ENCODE peak calls at places on chromosomes 7 and 10, in nine cellular contexts. One of them, this sample, is unnamed.

GRCh38 chr10:76205361-76205760 is 773.9 kb downstream of the LRMDA start:
- DNase-seq in heart left ventricle: no peak
- DNase-seq in CD8-positive, alpha-beta memory T cell: no peak
- DNase-seq in psoas muscle: no peak
- DNase-seq in ovary: no peak
- DNase-seq in GM23248: peak; percentile 76
- DNase-seq in PC-9: no peak
- DNase-seq in OCI-LY7: no peak
- DNase-seq in upper lobe of right lung: no peak
- DNase-seq in this sample: no peak

GRCh38 chr7:16223963-16224707 is 197.2 kb downstream of the CRPPA start:
- DNase-seq in heart left ventricle: no peak
- DNase-seq in CD8-positive, alpha-beta memory T cell: peak; percentile 21
- DNase-seq in psoas muscle: no peak
- DNase-seq in ovary: no peak
- DNase-seq in GM23248: no peak
- DNase-seq in PC-9: no peak
- DNase-seq in OCI-LY7: no peak
- DNase-seq in upper lobe of right lung: no peak
- DNase-seq in this sample: peak; percentile 11

GRCh38 chr7:50502001-50502684 is 52.0 kb upstream of the FIGNL1 start:
- DNase-seq in heart left ventricle: peak; percentile 85
- DNase-seq in CD8-positive, alpha-beta memory T cell: no peak
- DNase-seq in psoas muscle: peak; percentile 94
- DNase-seq in ovary: peak; percentile 90
- DNase-seq in GM23248: peak; percentile 97
- DNase-seq in PC-9: peak; percentile 56
- DNase-seq in OCI-LY7: no peak
- DNase-seq in upper lobe of right lung: peak; percentile 67
- DNase-seq in this sample: no peak

GRCh38 chr7:102300643-102301211 is 14.1 kb downstream of the SH2B2 start:
- DNase-seq in heart left ventricle: no peak
- DNase-seq in CD8-positive, alpha-beta memory T cell: no peak
- DNase-seq in psoas muscle: peak; percentile 85
- DNase-seq in ovary: no peak
- DNase-seq in GM23248: no peak
- DNase-seq in PC-9: no peak
- DNase-seq in OCI-LY7: no peak
- DNase-seq in upper lobe of right lung: no peak
- DNase-seq in this sample: no peak

GRCh38 chr7:4479367-4480039 is 202.6 kb upstream of the FOXK1 start:
- DNase-seq in heart left ventricle: no peak
- DNase-seq in CD8-positive, alpha-beta memory T cell: no peak
- DNase-seq in psoas muscle: no peak
- DNase-seq in ovary: no peak
- DNase-seq in GM23248: peak; percentile 32
- DNase-seq in PC-9: peak; percentile 50
- DNase-seq in OCI-LY7: peak; percentile 51
- DNase-seq in upper lobe of right lung: no peak
- DNase-seq in this sample: peak; percentile 5

GRCh38 chr7:98021588-98022351 is 31.8 kb upstream of the OCM2 start:
- DNase-seq in heart left ventricle: peak; percentile 57
- DNase-seq in CD8-positive, alpha-beta memory T cell: peak; percentile 65
- DNase-seq in psoas muscle: peak; percentile 83
- DNase-seq in ovary: peak; percentile 70
- DNase-seq in GM23248: peak; percentile 79
- DNase-seq in PC-9: peak; percentile 55
- DNase-seq in OCI-LY7: peak; percentile 73
- DNase-seq in upper lobe of right lung: peak; percentile 88
- DNase-seq in this sample: peak; percentile 60

GRCh38 chr10:86330778-86331763 is 35.5 kb downstream of the GRID1 start:
- DNase-seq in heart left ventricle: no peak
- DNase-seq in CD8-positive, alpha-beta memory T cell: no peak
- DNase-seq in psoas muscle: no peak
- DNase-seq in ovary: no peak
- DNase-seq in GM23248: no peak
- DNase-seq in PC-9: no peak
- DNase-seq in OCI-LY7: no peak
- DNase-seq in upper lobe of right lung: peak; percentile 51
- DNase-seq in this sample: no peak

GRCh38 chr10:17041626-17042520 is 87.7 kb downstream of the CUBN start:
- DNase-seq in heart left ventricle: no peak
- DNase-seq in CD8-positive, alpha-beta memory T cell: no peak
- DNase-seq in psoas muscle: no peak
- DNase-seq in ovary: no peak
- DNase-seq in GM23248: no peak
- DNase-seq in PC-9: no peak
- DNase-seq in OCI-LY7: no peak
- DNase-seq in upper lobe of right lung: no peak
- DNase-seq in this sample: no peak

GRCh38 chr10:17454181-17454800 is at the start of gene ST8SIA6:
- DNase-seq in heart left ventricle: peak; percentile 42
- DNase-seq in CD8-positive, alpha-beta memory T cell: peak; percentile 9
- DNase-seq in psoas muscle: peak; percentile 69
- DNase-seq in ovary: peak; percentile 28
- DNase-seq in GM23248: peak; percentile 74
- DNase-seq in PC-9: no peak
- DNase-seq in OCI-LY7: no peak
- DNase-seq in upper lobe of right lung: peak; percentile 73
- DNase-seq in this sample: peak; percentile 56

GRCh38 chr7:57398548-57398947 is 51.4 kb upstream of the ZNF716 start:
- DNase-seq in heart left ventricle: no peak
- DNase-seq in CD8-positive, alpha-beta memory T cell: no peak
- DNase-seq in psoas muscle: no peak
- DNase-seq in ovary: no peak
- DNase-seq in GM23248: no peak
- DNase-seq in PC-9: no peak
- DNase-seq in OCI-LY7: no peak
- DNase-seq in upper lobe of right lung: no peak
- DNase-seq in this sample: no peak

GRCh38 chr7:57403601-57404342 is 46.2 kb upstream of the ZNF716 start:
- DNase-seq in heart left ventricle: peak; percentile 90
- DNase-seq in CD8-positive, alpha-beta memory T cell: no peak
- DNase-seq in psoas muscle: peak; percentile 81
- DNase-seq in ovary: no peak
- DNase-seq in GM23248: no peak
- DNase-seq in PC-9: no peak
- DNase-seq in OCI-LY7: no peak
- DNase-seq in upper lobe of right lung: peak; percentile 75
- DNase-seq in this sample: no peak

GRCh38 chr7:57399972-57400371 is 50.0 kb upstream of the ZNF716 start:
- DNase-seq in heart left ventricle: no peak
- DNase-seq in CD8-positive, alpha-beta memory T cell: no peak
- DNase-seq in psoas muscle: no peak
- DNase-seq in ovary: no peak
- DNase-seq in GM23248: no peak
- DNase-seq in PC-9: no peak
- DNase-seq in OCI-LY7: no peak
- DNase-seq in upper lobe of right lung: no peak
- DNase-seq in this sample: no peak

GRCh38 chr7:57399251-57399940 is 50.6 kb upstream of the ZNF716 start:
- DNase-seq in heart left ventricle: no peak
- DNase-seq in CD8-positive, alpha-beta memory T cell: no peak
- DNase-seq in psoas muscle: no peak
- DNase-seq in ovary: no peak
- DNase-seq in GM23248: no peak
- DNase-seq in PC-9: no peak
- DNase-seq in OCI-LY7: no peak
- DNase-seq in upper lobe of right lung: no peak
- DNase-seq in this sample: no peak

GRCh38 chr7:57400531-57401155 is 49.3 kb upstream of the ZNF716 start:
- DNase-seq in heart left ventricle: no peak
- DNase-seq in CD8-positive, alpha-beta memory T cell: no peak
- DNase-seq in psoas muscle: no peak
- DNase-seq in ovary: no peak
- DNase-seq in GM23248: no peak
- DNase-seq in PC-9: no peak
- DNase-seq in OCI-LY7: no peak
- DNase-seq in upper lobe of right lung: no peak
- DNase-seq in this sample: no peak
- H3K9me3 ChIP-seq in heart left ventricle: no peaks in the 10 kb centered on the region
- H3K9me3 ChIP-seq in CD8-positive, alpha-beta memory T cell: no peaks in the 10 kb centered on the region
- H3K9me3 ChIP-seq in psoas muscle: no peaks in the 10 kb centered on the region
- H3K9me3 ChIP-seq in ovary: no peaks in the 10 kb centered on the region
- H3K9me3 ChIP-seq in GM23248: no peaks in the 10 kb centered on the region
- H3K9me3 ChIP-seq in PC-9: no peaks in the 10 kb centered on the region
- H3K9me3 ChIP-seq in OCI-LY7: no peaks in the 10 kb centered on the region
- H3K9me3 ChIP-seq in upper lobe of right lung: peaks cover 3% of the 10 kb centered on the region
- H3K9me3 ChIP-seq in this sample: no peaks in the 10 kb centered on the region

GRCh38 chr10:95237376-95238170 is 43.5 kb downstream of the ACSM6 start:
- DNase-seq in heart left ventricle: no peak
- DNase-seq in CD8-positive, alpha-beta memory T cell: no peak
- DNase-seq in psoas muscle: no peak
- DNase-seq in ovary: no peak
- DNase-seq in GM23248: peak; percentile 26
- DNase-seq in PC-9: peak; percentile 53
- DNase-seq in OCI-LY7: peak; percentile 40
- DNase-seq in upper lobe of right lung: no peak
- DNase-seq in this sample: no peak

GRCh38 chr10:95235676-95236067 is 41.6 kb downstream of the ACSM6 start:
- DNase-seq in heart left ventricle: no peak
- DNase-seq in CD8-positive, alpha-beta memory T cell: no peak
- DNase-seq in psoas muscle: no peak
- DNase-seq in ovary: no peak
- DNase-seq in GM23248: no peak
- DNase-seq in PC-9: no peak
- DNase-seq in OCI-LY7: no peak
- DNase-seq in upper lobe of right lung: no peak
- DNase-seq in this sample: no peak

GRCh38 chr10:95234951-95235350 is 40.9 kb downstream of the ACSM6 start:
- DNase-seq in heart left ventricle: no peak
- DNase-seq in CD8-positive, alpha-beta memory T cell: no peak
- DNase-seq in psoas muscle: no peak
- DNase-seq in ovary: no peak
- DNase-seq in GM23248: no peak
- DNase-seq in PC-9: no peak
- DNase-seq in OCI-LY7: no peak
- DNase-seq in upper lobe of right lung: no peak
- DNase-seq in this sample: no peak

GRCh38 chr10:95233377-95234034 is 39.5 kb downstream of the ACSM6 start:
- DNase-seq in heart left ventricle: no peak
- DNase-seq in CD8-positive, alpha-beta memory T cell: no peak
- DNase-seq in psoas muscle: no peak
- DNase-seq in ovary: no peak
- DNase-seq in GM23248: peak; percentile 33
- DNase-seq in PC-9: no peak
- DNase-seq in OCI-LY7: no peak
- DNase-seq in upper lobe of right lung: no peak
- DNase-seq in this sample: no peak

DNA sequence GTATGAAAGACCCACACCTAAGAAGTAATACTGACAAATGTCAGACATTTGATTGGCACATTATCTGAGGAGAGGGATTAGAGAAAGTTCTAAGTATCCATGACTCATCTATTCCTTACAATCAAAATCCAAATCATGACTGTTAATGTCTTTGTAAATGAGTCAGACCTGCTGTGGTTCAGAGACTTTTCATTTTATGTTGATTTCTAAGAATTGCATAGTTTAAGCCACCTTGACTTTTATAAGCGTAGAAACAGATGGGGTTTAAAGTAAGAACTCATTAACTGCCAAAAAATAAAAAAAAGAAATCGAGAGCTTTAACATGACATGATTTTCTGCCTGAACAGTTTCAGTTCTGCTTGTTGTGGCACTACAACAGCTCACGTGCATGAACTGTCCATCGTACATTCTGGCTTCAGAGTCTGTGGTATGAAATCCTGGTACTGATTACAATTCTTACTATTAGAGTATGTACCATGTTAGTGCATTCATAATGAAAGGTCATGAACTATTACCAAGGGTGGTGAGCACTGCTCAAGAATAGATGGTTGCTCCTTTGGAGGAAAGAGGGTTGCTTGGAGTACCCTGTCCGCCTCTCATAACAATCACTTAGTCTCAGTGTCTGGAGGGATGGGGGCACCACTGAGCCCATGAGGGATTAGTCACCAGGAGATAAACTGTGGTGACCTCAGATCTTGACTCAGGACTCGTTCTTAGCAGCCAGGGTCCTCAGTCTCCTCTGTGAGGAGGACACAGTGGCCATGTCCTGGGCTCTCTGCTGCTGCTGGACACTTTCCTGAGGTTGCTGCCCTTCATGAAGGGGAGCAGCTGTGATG is 42.2 kb downstream of the ACSM6 start:
- DNase-seq in heart left ventricle: no peak
- DNase-seq in CD8-positive, alpha-beta memory T cell: no peak
- DNase-seq in psoas muscle: no peak
- DNase-seq in ovary: no peak
- DNase-seq in GM23248: peak; percentile 82
- DNase-seq in PC-9: peak; percentile 83
- DNase-seq in OCI-LY7: peak; percentile 79
- DNase-seq in upper lobe of right lung: no peak
- DNase-seq in this sample: no peak
- H3K4me3 ChIP-seq in heart left ventricle: no peak overlapping the region
- H3K4me3 ChIP-seq in CD8-positive, alpha-beta memory T cell: no peak overlapping the region
- H3K4me3 ChIP-seq in psoas muscle: no peak overlapping the region
- H3K4me3 ChIP-seq in ovary: no peak overlapping the region
- H3K4me3 ChIP-seq in GM23248: peak overlapping the region; percentile 2
- H3K4me3 ChIP-seq in PC-9: no peak overlapping the region
- H3K4me3 ChIP-seq in OCI-LY7: peak overlapping the region; percentile 37
- H3K4me3 ChIP-seq in upper lobe of right lung: no peak overlapping the region
- H3K4me3 ChIP-seq in this sample: no peak overlapping the region

DNA sequence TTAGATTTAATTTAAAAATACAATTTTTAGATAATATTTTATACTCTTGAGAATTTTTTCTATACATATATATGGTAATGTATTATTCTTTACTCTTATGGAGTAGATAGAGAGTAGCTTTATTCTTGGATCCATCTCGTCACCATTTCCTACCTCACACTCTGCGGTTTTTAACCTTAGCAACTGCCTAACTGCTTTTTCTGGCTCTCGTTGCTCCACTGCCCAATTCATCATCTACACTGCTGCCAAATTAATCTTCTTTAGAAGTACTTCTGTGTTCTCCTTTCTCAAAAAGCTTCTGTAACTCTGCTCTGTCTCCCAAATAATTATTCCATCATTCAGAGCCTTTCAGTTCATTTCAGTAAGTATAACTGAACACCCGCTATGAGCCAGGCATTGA is 35.3 kb downstream of the CAPZA2 start:
- DNase-seq in heart left ventricle: no peak
- DNase-seq in CD8-positive, alpha-beta memory T cell: no peak
- DNase-seq in psoas muscle: no peak
- DNase-seq in ovary: no peak
- DNase-seq in GM23248: no peak
- DNase-seq in PC-9: no peak
- DNase-seq in OCI-LY7: no peak
- DNase-seq in upper lobe of right lung: no peak
- DNase-seq in this sample: no peak
- H3K36me3 ChIP-seq in heart left ventricle: peaks cover 4% of the 10 kb centered on the region
- H3K36me3 ChIP-seq in CD8-positive, alpha-beta memory T cell: peaks cover 14% of the 10 kb centered on the region
- H3K36me3 ChIP-seq in psoas muscle: peaks cover 4% of the 10 kb centered on the region
- H3K36me3 ChIP-seq in ovary: no peaks in the 10 kb centered on the region
- H3K36me3 ChIP-seq in GM23248: peaks cover 54% of the 10 kb centered on the region
- H3K36me3 ChIP-seq in PC-9: peaks cover 23% of the 10 kb centered on the region
- H3K36me3 ChIP-seq in OCI-LY7: peaks cover 71% of the 10 kb centered on the region
- H3K36me3 ChIP-seq in upper lobe of right lung: peaks cover 56% of the 10 kb centered on the region
- H3K36me3 ChIP-seq in this sample: no peaks in the 10 kb centered on the region

DNA sequence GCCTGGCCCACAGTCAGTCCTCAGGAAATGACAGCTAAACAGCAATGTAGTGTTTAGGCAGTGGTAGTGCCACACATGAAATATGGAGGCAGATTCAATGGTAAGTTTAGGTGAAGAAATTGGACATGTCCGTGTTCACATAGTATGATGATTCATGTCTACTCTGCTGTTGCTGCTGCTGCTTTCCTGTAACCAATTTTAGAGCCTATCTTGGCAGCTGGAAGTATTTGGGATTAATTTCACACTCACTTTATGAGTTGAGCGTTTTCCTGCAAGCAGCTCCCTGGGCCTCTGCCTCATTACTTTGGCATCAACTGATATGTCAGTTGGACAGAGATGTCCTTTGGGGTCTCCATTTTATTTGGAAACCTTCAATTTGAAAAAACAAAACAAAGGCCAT is 371.2 kb downstream of the BBS9 start:
- DNase-seq in heart left ventricle: no peak
- DNase-seq in CD8-positive, alpha-beta memory T cell: no peak
- DNase-seq in psoas muscle: no peak
- DNase-seq in ovary: no peak
- DNase-seq in GM23248: peak; percentile 48
- DNase-seq in PC-9: no peak
- DNase-seq in OCI-LY7: no peak
- DNase-seq in upper lobe of right lung: no peak
- DNase-seq in this sample: no peak
- H3K9me3 ChIP-seq in heart left ventricle: no peaks in the 10 kb centered on the region
- H3K9me3 ChIP-seq in CD8-positive, alpha-beta memory T cell: no peaks in the 10 kb centered on the region
- H3K9me3 ChIP-seq in psoas muscle: peaks cover 8% of the 10 kb centered on the region
- H3K9me3 ChIP-seq in ovary: no peaks in the 10 kb centered on the region
- H3K9me3 ChIP-seq in GM23248: no peaks in the 10 kb centered on the region
- H3K9me3 ChIP-seq in PC-9: no peaks in the 10 kb centered on the region
- H3K9me3 ChIP-seq in OCI-LY7: no peaks in the 10 kb centered on the region
- H3K9me3 ChIP-seq in upper lobe of right lung: no peaks in the 10 kb centered on the region
- H3K9me3 ChIP-seq in this sample: no peaks in the 10 kb centered on the region